ENCODE peak calls at places on chromosomes 6 and 20, in six cellular contexts. One of them, this sample, is unnamed.

GRCh38 chr6:24663198-24663597 is 3.5 kb downstream of the TDP2 start:
- DNase-seq in HepG2: no peak
- DNase-seq in IMR-90: no peak
- DNase-seq in H1: no peak
- DNase-seq in GM12878: no peak
- DNase-seq in K562: no peak
- DNase-seq in this sample: no peak

GRCh38 chr20:57391439-57392129 is 388 bp downstream of the RBM38 start:
- DNase-seq in H1: no peak
- DNase-seq in GM12878: no peak
- DNase-seq in K562: peak
- DNase-seq in IMR-90: no peak
- DNase-seq in HepG2: no peak
- DNase-seq in this sample: peak

GRCh38 chr6:137926207-137926731 is 59.2 kb downstream of the TNFAIP3 start:
- DNase-seq in GM12878: no peak
- DNase-seq in H1: peak
- DNase-seq in K562: peak
- DNase-seq in HepG2: no peak
- DNase-seq in IMR-90: peak
- DNase-seq in this sample: no peak

GRCh38 chr6:4698901-4699659 is 77.1 kb upstream of the CDYL start:
- DNase-seq in K562: no peak
- DNase-seq in H1: no peak
- DNase-seq in HepG2: no peak
- DNase-seq in IMR-90: no peak
- DNase-seq in GM12878: no peak
- DNase-seq in this sample: no peak

GRCh38 chr20:17227199-17227535 is 327 bp downstream of the PCSK2 start:
- DNase-seq in GM12878: no peak
- DNase-seq in HepG2: no peak
- DNase-seq in K562: no peak
- DNase-seq in H1: no peak
- DNase-seq in IMR-90: no peak
- DNase-seq in this sample: peak

GRCh38 chr6:145547596-145548325 is 187.6 kb downstream of the EPM2A start:
- DNase-seq in K562: no peak
- DNase-seq in GM12878: no peak
- DNase-seq in IMR-90: no peak
- DNase-seq in HepG2: no peak
- DNase-seq in H1: no peak
- DNase-seq in this sample: no peak

GRCh38 chr6:87799651-87800050 is 97.6 kb upstream of the AKIRIN2 start:
- DNase-seq in K562: no peak
- DNase-seq in HepG2: no peak
- DNase-seq in GM12878: no peak
- DNase-seq in IMR-90: no peak
- DNase-seq in H1: no peak
- DNase-seq in this sample: no peak

GRCh38 chr6:15473741-15474161 is 189.1 kb downstream of the DTNBP1 start:
- DNase-seq in HepG2: no peak
- DNase-seq in H1: no peak
- DNase-seq in K562: no peak
- DNase-seq in IMR-90: peak
- DNase-seq in GM12878: no peak
- DNase-seq in this sample: no peak

GRCh38 chr6:137830562-137830961 is 36.5 kb upstream of the TNFAIP3 start:
- DNase-seq in IMR-90: no peak
- DNase-seq in H1: no peak
- DNase-seq in K562: no peak
- DNase-seq in GM12878: no peak
- DNase-seq in HepG2: no peak
- DNase-seq in this sample: no peak

GRCh38 chr6:89509719-89510339 is 76.9 kb downstream of the ANKRD6 start:
- DNase-seq in GM12878: no peak
- DNase-seq in K562: peak
- DNase-seq in IMR-90: no peak
- DNase-seq in H1: no peak
- DNase-seq in HepG2: peak
- DNase-seq in this sample: peak

GRCh38 chr6:2218866-2219265 is 26.5 kb downstream of the GMDS start:
- DNase-seq in H1: no peak
- DNase-seq in IMR-90: no peak
- DNase-seq in GM12878: no peak
- DNase-seq in HepG2: no peak
- DNase-seq in K562: no peak
- DNase-seq in this sample: no peak

GRCh38 chr6:161373905-161374451 is 100.1 kb upstream of the AGPAT4 start:
- DNase-seq in HepG2: peak
- DNase-seq in H1: peak
- DNase-seq in GM12878: no peak
- DNase-seq in K562: peak
- DNase-seq in IMR-90: peak
- DNase-seq in this sample: peak

GRCh38 chr6:154542747-154543146 is 32.3 kb upstream of the CNKSR3 start:
- DNase-seq in H1: peak
- DNase-seq in GM12878: no peak
- DNase-seq in K562: no peak
- DNase-seq in HepG2: no peak
- DNase-seq in IMR-90: no peak
- DNase-seq in this sample: no peak

GRCh38 chr6:155077784-155078183 is 82.7 kb downstream of the TIAM2 start:
- DNase-seq in K562: no peak
- DNase-seq in GM12878: no peak
- DNase-seq in IMR-90: no peak
- DNase-seq in HepG2: peak
- DNase-seq in H1: no peak
- DNase-seq in this sample: no peak

GRCh38 chr6:56292505-56293181 is 45.3 kb upstream of the COL21A1 start:
- DNase-seq in IMR-90: peak
- DNase-seq in H1: no peak
- DNase-seq in GM12878: no peak
- DNase-seq in K562: no peak
- DNase-seq in HepG2: peak
- DNase-seq in this sample: peak

GRCh38 chr6:107769053-107769658 is 55.0 kb downstream of the SCML4 start:
- DNase-seq in HepG2: peak
- DNase-seq in K562: no peak
- DNase-seq in H1: no peak
- DNase-seq in GM12878: no peak
- DNase-seq in IMR-90: no peak
- DNase-seq in this sample: no peak

GRCh38 chr6:148693882-148694484 is 52.8 kb upstream of the UST start:
- DNase-seq in IMR-90: no peak
- DNase-seq in GM12878: no peak
- DNase-seq in HepG2: no peak
- DNase-seq in H1: no peak
- DNase-seq in K562: no peak
- DNase-seq in this sample: no peak

GRCh38 chr6:2196079-2196679 is 49.2 kb downstream of the GMDS start:
- DNase-seq in HepG2: peak
- DNase-seq in GM12878: peak
- DNase-seq in IMR-90: peak
- DNase-seq in K562: peak
- DNase-seq in H1: no peak
- DNase-seq in this sample: peak

GRCh38 chr6:170089937-170090335 is 200.9 kb downstream of the DLL1 start:
- DNase-seq in HepG2: no peak
- DNase-seq in H1: no peak
- DNase-seq in K562: no peak
- DNase-seq in IMR-90: no peak
- DNase-seq in GM12878: no peak
- DNase-seq in this sample: no peak

GRCh38 chr6:20708367-20709124 is 174.3 kb downstream of the CDKAL1 start:
- DNase-seq in H1: no peak
- DNase-seq in K562: no peak
- DNase-seq in IMR-90: peak
- DNase-seq in HepG2: no peak
- DNase-seq in GM12878: peak
- DNase-seq in this sample: no peak

DNA sequence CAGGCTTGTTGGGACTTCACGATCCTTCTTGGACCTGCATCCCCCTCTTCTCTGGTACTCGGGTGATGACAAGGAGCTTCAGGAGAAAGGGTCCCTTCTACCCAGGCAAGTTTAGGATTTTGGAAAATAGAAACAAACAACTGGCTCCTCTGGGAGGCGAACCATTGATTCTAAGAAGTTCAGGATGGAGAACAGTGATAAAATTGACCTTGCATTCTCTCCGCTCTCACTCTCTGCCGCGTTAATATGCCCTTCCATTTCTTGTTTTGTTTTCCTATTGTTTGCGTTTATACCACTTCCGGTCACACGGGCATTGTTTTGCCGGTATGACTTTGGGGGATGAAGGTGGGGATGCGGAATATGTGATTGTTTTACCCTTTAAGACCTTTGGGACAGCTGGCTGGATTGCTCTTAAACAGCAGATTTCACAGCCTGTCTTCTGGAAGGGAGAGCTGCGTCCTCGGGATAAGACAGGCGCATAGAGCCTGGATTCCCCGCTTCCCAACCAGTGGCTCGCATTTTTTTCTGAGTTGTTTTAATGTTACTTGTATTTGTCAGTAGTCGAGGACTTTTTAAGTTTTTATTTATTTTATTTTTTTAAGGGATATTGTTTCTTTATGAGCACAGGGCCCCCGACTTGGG is 144.3 kb upstream of the ZNF184 start:
- DNase-seq in H1: no peak
- DNase-seq in IMR-90: no peak
- DNase-seq in HepG2: no peak
- DNase-seq in K562: peak
- DNase-seq in GM12878: no peak
- DNase-seq in this sample: no peak
- H2AFZ ChIP-seq in H1: peak
- H2AFZ ChIP-seq in IMR-90: no peak
- H2AFZ ChIP-seq in HepG2: no peak
- H2AFZ ChIP-seq in K562: peak
- H2AFZ ChIP-seq in GM12878: peak
- H2AFZ ChIP-seq in this sample: peak

GRCh38 chr6:43113431-43114260 is 37.5 kb downstream of the PTK7 start:
- DNase-seq in IMR-90: no peak
- DNase-seq in K562: no peak
- DNase-seq in GM12878: no peak
- DNase-seq in H1: no peak
- DNase-seq in HepG2: no peak
- DNase-seq in this sample: peak

GRCh38 chr6:43120101-43120730 is 44.1 kb downstream of the PTK7 start:
- DNase-seq in IMR-90: no peak
- DNase-seq in GM12878: no peak
- DNase-seq in H1: no peak
- DNase-seq in K562: no peak
- DNase-seq in HepG2: no peak
- DNase-seq in this sample: no peak

GRCh38 chr6:43120938-43121913 is 45.1 kb downstream of the PTK7 start:
- DNase-seq in H1: no peak
- DNase-seq in HepG2: no peak
- DNase-seq in GM12878: no peak
- DNase-seq in IMR-90: peak
- DNase-seq in K562: no peak
- DNase-seq in this sample: no peak

GRCh38 chr6:43119456-43119855 is 43.3 kb downstream of the PTK7 start:
- DNase-seq in GM12878: no peak
- DNase-seq in K562: no peak
- DNase-seq in H1: no peak
- DNase-seq in HepG2: no peak
- DNase-seq in IMR-90: no peak
- DNase-seq in this sample: no peak

GRCh38 chr6:43115365-43115764 is 39.3 kb downstream of the PTK7 start:
- DNase-seq in HepG2: no peak
- DNase-seq in IMR-90: no peak
- DNase-seq in GM12878: no peak
- DNase-seq in K562: peak
- DNase-seq in H1: no peak
- DNase-seq in this sample: no peak
- TF ChIP-seq RFX5 in HepG2: no peak
- TF ChIP-seq RFX5 in IMR-90: no peak
- TF ChIP-seq RFX5 in GM12878: no peak
- TF ChIP-seq RFX5 in K562: no peak
- TF ChIP-seq RFX5 in H1: no peak
- TF ChIP-seq RFX5 in this sample: no peak

GRCh38 chr20:50737352-50737751 is 6.0 kb downstream of the PARD6B start:
- DNase-seq in K562: peak
- DNase-seq in HepG2: no peak
- DNase-seq in H1: no peak
- DNase-seq in GM12878: no peak
- DNase-seq in IMR-90: no peak
- DNase-seq in this sample: no peak
- H3K4me3 ChIP-seq in K562: no peak
- H3K4me3 ChIP-seq in HepG2: no peak
- H3K4me3 ChIP-seq in H1: no peak
- H3K4me3 ChIP-seq in GM12878: no peak
- H3K4me3 ChIP-seq in IMR-90: no peak
- H3K4me3 ChIP-seq in this sample: no peak

GRCh38 chr20:1435337-1435699 is 31.3 kb downstream of the NSFL1C start:
- DNase-seq in HepG2: no peak
- DNase-seq in IMR-90: no peak
- DNase-seq in GM12878: no peak
- DNase-seq in H1: no peak
- DNase-seq in K562: no peak
- DNase-seq in this sample: no peak

GRCh38 chr20:1437222-1437904 is 29.3 kb downstream of the NSFL1C start:
- DNase-seq in GM12878: peak
- DNase-seq in H1: no peak
- DNase-seq in K562: peak
- DNase-seq in HepG2: peak
- DNase-seq in IMR-90: peak
- DNase-seq in this sample: peak

GRCh38 chr20:1431158-1431557 is 35.5 kb downstream of the NSFL1C start:
- DNase-seq in H1: no peak
- DNase-seq in K562: no peak
- DNase-seq in IMR-90: no peak
- DNase-seq in HepG2: no peak
- DNase-seq in GM12878: no peak
- DNase-seq in this sample: no peak

GRCh38 chr20:1438361-1438760 is 28.3 kb downstream of the NSFL1C start:
- DNase-seq in K562: no peak
- DNase-seq in HepG2: no peak
- DNase-seq in H1: no peak
- DNase-seq in IMR-90: no peak
- DNase-seq in GM12878: no peak
- DNase-seq in this sample: no peak

DNA sequence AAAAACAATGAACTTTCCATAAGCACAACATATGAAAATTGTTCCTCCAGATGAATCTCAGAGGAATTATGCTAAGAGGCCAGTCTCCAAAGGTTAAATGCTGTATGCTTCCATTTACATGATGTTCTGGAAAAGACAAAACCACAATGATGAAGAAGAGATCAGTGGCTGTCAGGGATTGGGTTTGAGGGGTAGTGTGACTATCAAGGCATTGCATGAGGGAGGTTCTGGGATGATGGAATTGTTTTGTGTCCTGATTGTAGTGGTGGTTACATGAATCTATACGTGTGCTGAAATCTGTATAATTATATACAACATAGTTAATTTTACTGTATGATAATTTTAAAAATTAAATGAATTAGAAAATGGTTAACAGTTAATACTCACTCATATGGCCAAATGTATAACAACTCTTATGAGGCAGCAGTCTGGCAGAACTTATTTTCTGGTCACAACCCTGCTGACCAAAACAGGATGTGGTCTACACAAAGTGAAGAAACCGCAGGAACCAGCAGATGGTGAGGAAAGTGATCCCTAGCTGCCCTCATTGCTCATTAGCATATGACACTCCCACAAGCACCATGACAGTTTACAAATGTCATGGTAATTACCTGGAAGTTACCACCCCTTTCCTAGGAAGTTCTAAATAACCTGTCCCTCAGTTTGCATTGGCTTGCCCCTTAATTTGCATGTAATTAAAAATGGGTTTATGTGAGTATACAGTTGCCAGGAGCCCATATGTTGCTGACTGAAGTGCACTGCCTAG is 31.9 kb downstream of the NSFL1C start:
- DNase-seq in GM12878: peak
- DNase-seq in HepG2: no peak
- DNase-seq in K562: no peak
- DNase-seq in IMR-90: peak
- DNase-seq in H1: no peak
- DNase-seq in this sample: no peak
- H2AFZ ChIP-seq in GM12878: peak
- H2AFZ ChIP-seq in HepG2: no peak
- H2AFZ ChIP-seq in K562: peak
- H2AFZ ChIP-seq in IMR-90: no peak
- H2AFZ ChIP-seq in H1: no peak
- H2AFZ ChIP-seq in this sample: no peak